ENCODE peak calls at places on chromosomes 2 and 18, in ten cellular contexts. T is GM23338; C is NCI-H1092 treated with DMSO at 0.1 percent for 48 hours; H is stimulated activated CD8-positive, alpha-beta memory T cell treated with anti-CD3 and anti-CD28 coated beads, Interleukin-7, amount 100 ng/mL, for 4 hours; O is NCI-H774; Q is frontal cortex; E is MCF 10A; X is fibroblast of pulmonary artery; M is head of caudate nucleus; W is heart left ventricle. D is an unnamed sample.

GRCh38 chr2:84481702-84482101 is 22.6 kb upstream of the SUCLG1 start:
- DNase-seq in T (no peak), C (no peak), H (peak), O (no peak), Q (no peak), E (peak), X (peak), M (no peak), W (no peak), D (no peak)

GRCh38 chr2:171404719-171405118 is 29.1 kb downstream of the METTL8 start:
- DNase-seq in T (no peak), C (no peak), H (no peak), O (no peak), Q (no peak), E (no peak), X (no peak), M (no peak), W (no peak), D (no peak)

GRCh38 chr2:28750316-28751101 is 1.1 kb upstream of the PPP1CB start:
- DNase-seq in T (no peak), C (peak), H (peak), O (peak), Q (no peak), E (no peak), X (peak), M (no peak), W (peak), D (peak)

GRCh38 chr2:209977386-209978239 is 24.8 kb upstream of the RPE start:
- DNase-seq in T (peak), C (no peak), H (no peak), O (peak), Q (peak), E (peak), X (peak), M (no peak), W (no peak), D (peak)

GRCh38 chr2:120879401-120880295 is 144.0 kb downstream of the GLI2 start:
- DNase-seq in T (peak), C (no peak), H (no peak), O (no peak), Q (peak), E (no peak), X (no peak), M (no peak), W (no peak), D (peak)

GRCh38 chr18:60146220-60146960 is 226.2 kb downstream of the MC4R start:
- DNase-seq in T (no peak), C (no peak), H (no peak), O (no peak), Q (no peak), E (no peak), X (peak), M (no peak), W (no peak), D (no peak)

GRCh38 chr2:71570951-71571460 is 117.6 kb downstream of the DYSF start:
- DNase-seq in T (no peak), C (no peak), H (no peak), O (no peak), Q (no peak), E (no peak), X (no peak), M (no peak), W (no peak), D (no peak)

GRCh38 chr2:170500770-170501169 is 214.4 kb upstream of the SP5 start:
- DNase-seq in T (no peak), C (no peak), H (no peak), O (no peak), Q (no peak), E (no peak), X (no peak), M (no peak), W (peak), D (no peak)

GRCh38 chr18:12747530-12748315 is 44.9 kb downstream of the PSMG2 start:
- DNase-seq in T (no peak), C (no peak), H (no peak), O (no peak), Q (no peak), E (no peak), X (no peak), M (no peak), W (no peak), D (no peak)

GRCh38 chr2:227545990-227546389 is 52.7 kb upstream of the SCYGR2 start:
- DNase-seq in T (peak), C (no peak), H (no peak), O (no peak), Q (no peak), E (peak), X (no peak), M (no peak), W (no peak), D (no peak)

GRCh38 chr2:58650781-58651180 is 409.7 kb upstream of the FANCL start:
- DNase-seq in T (no peak), C (no peak), H (no peak), O (no peak), Q (no peak), E (no peak), X (no peak), M (no peak), W (no peak), D (no peak)

GRCh38 chr2:126913329-126913728 is 14.6 kb downstream of the TEX51 start:
- DNase-seq in T (no peak), C (no peak), H (no peak), O (no peak), Q (no peak), E (no peak), X (no peak), M (no peak), W (no peak), D (no peak)

GRCh38 chr2:168237741-168238140 is 9.7 kb downstream of the STK39 start:
- DNase-seq in T (no peak), C (no peak), H (no peak), O (no peak), Q (no peak), E (no peak), X (no peak), M (no peak), W (no peak), D (no peak)

GRCh38 chr2:205684871-205685313 is 2.6 kb downstream of the NRP2 start:
- DNase-seq in T (peak), C (no peak), H (no peak), O (no peak), Q (no peak), E (peak), X (peak), M (no peak), W (no peak), D (peak)

GRCh38 chr2:239111401-239112100 is 263.7 kb downstream of the TWIST2 start:
- DNase-seq in T (no peak), C (no peak), H (no peak), O (no peak), Q (no peak), E (no peak), X (no peak), M (no peak), W (no peak), D (no peak)

GRCh38 chr2:86022661-86023365 is 82.9 kb downstream of the POLR1A start:
- DNase-seq in T (no peak), C (no peak), H (no peak), O (no peak), Q (no peak), E (no peak), X (no peak), M (no peak), W (no peak), D (no peak)

GRCh38 chr18:9619545-9619944 is 5.2 kb upstream of the PPP4R1 start:
- DNase-seq in T (no peak), C (no peak), H (no peak), O (no peak), Q (no peak), E (peak), X (peak), M (no peak), W (no peak), D (no peak)

GRCh38 chr2:8394569-8395359 is 287.1 kb upstream of the ID2 start:
- DNase-seq in T (no peak), C (no peak), H (no peak), O (no peak), Q (no peak), E (no peak), X (no peak), M (no peak), W (no peak), D (no peak)

GRCh38 chr2:202187570-202187969 is 50.8 kb downstream of the SUMO1 start:
- DNase-seq in T (no peak), C (no peak), H (no peak), O (no peak), Q (no peak), E (no peak), X (no peak), M (no peak), W (no peak), D (peak)

GRCh38 chr18:9022397-9023170 is 79.9 kb upstream of the NDUFV2 start:
- DNase-seq in T (no peak), C (no peak), H (no peak), O (no peak), Q (no peak), E (peak), X (peak), M (no peak), W (no peak), D (no peak)

GRCh38 chr2:204608261-204608660 is 63.0 kb downstream of the PARD3B start:
- DNase-seq in T (no peak), C (no peak), H (no peak), O (no peak), Q (no peak), E (no peak), X (peak), M (no peak), W (peak), D (peak)

GRCh38 chr2:96869281-96869823 is 528 bp downstream of the SEMA4C start:
- DNase-seq in T (peak), C (no peak), H (no peak), O (no peak), Q (peak), E (peak), X (peak), M (peak), W (peak), D (peak)

GRCh38 chr2:109239720-109240119 is 110.7 kb downstream of the SH3RF3 start:
- DNase-seq in T (no peak), C (no peak), H (no peak), O (no peak), Q (no peak), E (peak), X (peak), M (no peak), W (no peak), D (peak)

GRCh38 chr2:134619250-134619649 is 99.5 kb downstream of the TMEM163 start:
- DNase-seq in T (no peak), C (no peak), H (no peak), O (no peak), Q (no peak), E (no peak), X (no peak), M (no peak), W (no peak), D (no peak)

GRCh38 chr2:56473524-56473923 is 289.7 kb downstream of the CCDC85A start:
- DNase-seq in T (peak), C (no peak), H (no peak), O (no peak), Q (no peak), E (no peak), X (no peak), M (no peak), W (no peak), D (no peak)

GRCh38 chr18:48924621-48925601 is 25.9 kb downstream of the SMAD7 start:
- DNase-seq in T (no peak), C (no peak), H (no peak), O (no peak), Q (no peak), E (no peak), X (peak), M (no peak), W (no peak), D (no peak)

GRCh38 chr2:72149556-72150156 is 2.0 kb upstream of the CYP26B1 start:
- DNase-seq in T (peak), C (no peak), H (no peak), O (no peak), Q (no peak), E (peak), X (no peak), M (no peak), W (peak), D (peak)

GRCh38 chr2:124542932-124543640 is 518.0 kb downstream of the CNTNAP5 start:
- DNase-seq in T (no peak), C (peak), H (no peak), O (peak), Q (no peak), E (no peak), X (no peak), M (no peak), W (peak), D (peak)

GRCh38 chr2:201781583-201782051 is 884 bp upstream of the ALS2 start:
- DNase-seq in T (peak), C (no peak), H (no peak), O (no peak), Q (peak), E (no peak), X (peak), M (peak), W (peak), D (peak)

GRCh38 chr2:239674981-239675855 is 274.4 kb upstream of the HDAC4 start:
- DNase-seq in T (no peak), C (no peak), H (no peak), O (no peak), Q (no peak), E (no peak), X (no peak), M (no peak), W (no peak), D (no peak)

D was measured in left kidney.